ENCODE peak calls at places on chromosomes 2 and 18, in five cellular contexts. A is right atrium auricular region, J is breast epithelium, N is epithelial cell of prostate, P is cardiac muscle cell. W is an unnamed sample.

GRCh38 chr2:85506768-85507181 is 32.2 kb upstream of the MAT2A start:
- DNase-seq in A (no peak), J (no peak), N (no peak), P (no peak), W (no peak)

GRCh38 chr2:210586381-210586780 is 30.0 kb downstream of the CPS1 start:
- DNase-seq in A (no peak), J (no peak), N (no peak), P (peak), W (no peak)

GRCh38 chr2:106708189-106708588 is 177.8 kb downstream of the ST6GAL2 start:
- DNase-seq in A (no peak), J (no peak), N (no peak), P (peak), W (no peak)

GRCh38 chr2:7725132-7725849 is 808.1 kb downstream of the RNF144A start:
- DNase-seq in A (no peak), J (no peak), N (no peak), P (peak), W (no peak)

GRCh38 chr2:158782616-158783015 is 12.5 kb upstream of the DAPL1 start:
- DNase-seq in A (no peak), J (no peak), N (no peak), P (no peak), W (no peak)

GRCh38 chr2:132668189-132668833 is 1.7 kb downstream of the LYPD1 start:
- DNase-seq in A (no peak), J (no peak), N (no peak), P (no peak), W (no peak)

GRCh38 chr2:113162869-113163268 is 10.9 kb upstream of the PSD4 start:
- DNase-seq in A (no peak), J (no peak), N (no peak), P (no peak), W (no peak)

GRCh38 chr2:37156071-37156856 is 516 bp downstream of the EIF2AK2 start:
- DNase-seq in A (peak), J (peak), N (no peak), P (peak), W (no peak)

GRCh38 chr2:72674982-72675915 is 150.6 kb downstream of the EXOC6B start:
- DNase-seq in A (no peak), J (no peak), N (no peak), P (no peak), W (no peak)

GRCh38 chr2:65325066-65325465 is 97.4 kb downstream of the ACTR2 start:
- DNase-seq in A (no peak), J (no peak), N (no peak), P (no peak), W (no peak)

GRCh38 chr18:23828426-23828825 is 139.2 kb downstream of the LAMA3 start:
- DNase-seq in A (no peak), J (no peak), N (peak), P (peak), W (no peak)

GRCh38 chr2:8490166-8490565 is 191.7 kb upstream of the ID2 start:
- DNase-seq in A (no peak), J (no peak), N (no peak), P (no peak), W (no peak)

GRCh38 chr2:204860249-204860648 is 315.0 kb downstream of the PARD3B start:
- DNase-seq in A (no peak), J (peak), N (no peak), P (no peak), W (no peak)

GRCh38 chr18:3451166-3451988 is 1.4 kb downstream of the TGIF1 start:
- DNase-seq in A (peak), J (peak), N (no peak), P (peak), W (peak)

GRCh38 chr18:36809590-36810381 is 19.0 kb downstream of the TPGS2 start:
- DNase-seq in A (no peak), J (peak), N (no peak), P (peak), W (no peak)

GRCh38 chr2:238714038-238714528 is 133.8 kb upstream of the TWIST2 start:
- DNase-seq in A (peak), J (no peak), N (no peak), P (peak), W (no peak)

GRCh38 chr18:46711444-46711863 is 45.4 kb downstream of the ST8SIA5 start:
- DNase-seq in A (no peak), J (no peak), N (no peak), P (no peak), W (no peak)

GRCh38 chr2:38264649-38265322 is 112.3 kb downstream of the ATL2 start:
- DNase-seq in A (no peak), J (no peak), N (no peak), P (peak), W (no peak)

GRCh38 chr2:12642855-12643254 is 73.9 kb upstream of the TRIB2 start:
- DNase-seq in A (no peak), J (no peak), N (no peak), P (no peak), W (no peak)

GRCh38 chr2:238663586-238663985 is 184.3 kb upstream of the TWIST2 start:
- DNase-seq in A (no peak), J (no peak), N (no peak), P (no peak), W (no peak)

GRCh38 chr2:86695053-86695691 is 24.9 kb upstream of the RMND5A start:
- DNase-seq in A (no peak), J (no peak), N (peak), P (no peak), W (no peak)

GRCh38 chr18:62963522-62963921 is 248.2 kb downstream of the PHLPP1 start:
- DNase-seq in A (no peak), J (no peak), N (no peak), P (no peak), W (no peak)

GRCh38 chr2:130300970-130301348 is 41.7 kb upstream of the IMP4 start:
- DNase-seq in A (no peak), J (no peak), N (no peak), P (no peak), W (no peak)

GRCh38 chr2:133607679-133608078 is 39.4 kb upstream of the NCKAP5 start:
- DNase-seq in A (no peak), J (no peak), N (peak), P (no peak), W (no peak)

GRCh38 chr2:236088368-236089057 is 79.7 kb downstream of the GBX2 start:
- DNase-seq in A (no peak), J (no peak), N (peak), P (no peak), W (no peak)

GRCh38 chr18:7872569-7872968 is 305.5 kb downstream of the PTPRM start:
- DNase-seq in A (no peak), J (no peak), N (peak), P (peak), W (no peak)

GRCh38 chr2:51673628-51674027 is 641.7 kb upstream of the NRXN1 start:
- DNase-seq in A (no peak), J (no peak), N (no peak), P (no peak), W (no peak)
- H3K27ac ChIP-seq in A (no peak), J (no peak), N (no peak), P (no peak), W (no peak)

DNA sequence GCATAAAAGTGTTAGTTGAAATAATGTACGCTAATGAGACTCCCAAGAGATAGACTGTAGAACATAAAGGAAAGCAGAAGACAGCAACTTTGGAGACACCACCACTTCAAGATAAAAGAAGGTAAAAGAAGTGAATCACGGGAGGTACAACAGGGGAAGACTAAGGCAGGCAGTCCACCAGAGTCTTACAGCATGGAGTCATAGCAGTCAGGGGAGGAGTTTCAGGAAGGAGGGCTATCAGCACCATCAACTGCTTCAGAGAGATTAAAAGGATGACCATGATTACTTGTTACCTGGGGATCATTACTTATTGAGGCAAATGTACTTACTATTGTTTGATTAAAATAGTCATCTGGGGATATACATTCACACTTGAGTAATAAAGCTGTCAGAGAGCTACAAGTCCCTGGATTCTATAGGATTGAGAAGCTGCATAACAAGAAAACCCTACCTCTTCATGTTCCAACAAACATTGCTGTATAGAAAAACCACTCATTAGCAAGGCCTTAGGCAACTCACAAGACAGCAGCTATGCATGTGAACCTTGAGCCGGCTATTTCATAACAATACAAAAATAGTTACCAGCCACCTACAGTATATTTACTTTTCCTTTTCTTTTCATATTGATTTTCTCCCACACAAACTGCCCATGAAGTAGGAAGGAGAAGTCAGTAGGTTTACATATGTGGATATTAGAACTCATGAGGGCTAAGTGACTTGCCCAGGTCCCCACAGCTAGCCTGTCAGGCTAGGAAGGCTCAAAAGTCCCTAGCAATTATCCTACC is 101.7 kb downstream of the PDE11A start:
- DNase-seq in A (no peak), J (no peak), N (no peak), P (no peak), W (no peak)
- H3K27ac ChIP-seq in A (no peak), J (no peak), N (no peak), P (no peak), W (no peak)

GRCh38 chr2:100941646-100942240 is 60.3 kb upstream of the RPL31 start:
- DNase-seq in A (no peak), J (no peak), N (no peak), P (peak), W (no peak)

GRCh38 chr2:100940240-100940639 is 61.8 kb upstream of the RPL31 start:
- DNase-seq in A (peak), J (no peak), N (no peak), P (peak), W (no peak)

GRCh38 chr2:100938031-100939026 is 63.8 kb upstream of the RPL31 start:
- DNase-seq in A (peak), J (no peak), N (no peak), P (no peak), W (no peak)

GRCh38 chr2:100939445-100939844 is 62.6 kb upstream of the RPL31 start:
- DNase-seq in A (peak), J (no peak), N (no peak), P (no peak), W (no peak)

DNA sequence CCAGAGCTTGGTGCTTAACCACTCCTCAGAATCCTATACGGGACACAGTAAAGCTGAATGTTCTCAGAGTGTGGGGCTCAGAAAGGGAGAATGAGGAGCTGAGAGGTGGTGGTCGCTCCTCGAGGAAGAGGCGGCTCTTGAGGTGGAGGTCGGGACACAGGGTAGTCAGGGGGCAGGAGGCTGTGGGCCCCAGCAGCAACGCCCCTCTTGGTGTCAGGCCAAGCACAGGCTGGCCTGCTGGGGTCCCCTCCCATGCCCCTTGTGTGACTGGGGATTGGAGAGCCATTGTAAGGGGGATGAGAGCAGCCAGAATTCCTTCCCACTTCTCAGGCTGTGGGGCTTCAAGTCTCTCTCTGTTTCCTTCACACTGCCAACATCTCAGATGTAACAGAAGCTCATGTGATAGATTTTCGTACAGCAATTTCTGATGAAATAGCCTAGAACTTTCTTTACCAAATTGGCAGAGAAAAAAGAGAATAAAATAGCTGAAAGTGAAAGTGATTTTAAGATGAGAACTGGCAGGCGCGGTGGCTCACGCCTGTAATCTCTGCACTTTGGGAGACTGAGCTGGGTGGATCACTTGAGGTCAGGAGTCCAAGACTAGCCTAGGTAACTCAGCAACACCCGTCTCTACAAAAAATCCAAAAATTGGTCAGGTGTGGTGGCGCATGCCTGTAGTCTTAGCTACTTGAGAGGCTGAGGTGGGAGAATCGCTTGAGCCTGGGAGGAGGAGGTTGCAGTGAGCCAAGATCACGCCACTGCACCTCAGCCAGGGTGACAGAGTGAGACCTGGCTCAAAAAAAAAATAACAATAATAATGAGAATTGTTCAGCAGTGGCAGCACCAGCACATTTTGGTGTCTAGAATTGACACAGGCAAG is 61.1 kb upstream of the RPL31 start:
- DNase-seq in A (peak), J (no peak), N (no peak), P (peak), W (no peak)
- H3K27ac ChIP-seq in A (no peak), J (no peak), N (no peak), P (no peak), W (no peak)

GRCh38 chr2:167776359-167776758 is 471.0 kb downstream of the STK39 start:
- DNase-seq in A (no peak), J (no peak), N (no peak), P (no peak), W (no peak)
- H3K27ac ChIP-seq in A (no peak), J (no peak), N (no peak), P (no peak), W (no peak)

GRCh38 chr18:38420611-38421010 is 855.0 kb upstream of the CELF4 start:
- DNase-seq in A (no peak), J (no peak), N (no peak), P (no peak), W (no peak)
- H3K27ac ChIP-seq in A (no peak), J (no peak), N (no peak), P (no peak), W (no peak)

DNA sequence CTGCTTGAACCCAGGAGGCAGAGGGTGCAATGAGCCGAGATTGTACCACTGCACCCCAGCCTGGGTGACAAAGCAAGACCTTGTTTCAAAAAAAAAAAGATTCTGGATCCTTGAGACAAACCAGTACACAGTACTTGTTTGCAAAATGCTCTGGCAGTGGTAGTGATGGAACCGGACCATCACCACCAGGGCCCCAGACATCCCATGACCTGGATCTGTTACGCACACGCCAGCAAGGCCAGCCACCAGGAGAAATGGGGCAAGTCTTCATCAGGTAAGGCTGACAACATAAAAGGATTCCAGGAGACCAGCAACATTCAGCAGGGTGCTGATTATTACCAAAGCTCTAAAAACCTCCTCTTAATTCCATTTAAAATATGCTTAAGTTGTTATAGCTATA is 35.5 kb downstream of the TBC1D8 start:
- DNase-seq in A (no peak), J (no peak), N (no peak), P (no peak), W (no peak)
- H3K27ac ChIP-seq in A (peak), J (peak), N (no peak), P (no peak), W (no peak)

GRCh38 chr18:79259218-79259617 is 136.5 kb upstream of the NFATC1 start:
- DNase-seq in A (no peak), J (no peak), N (no peak), P (no peak), W (no peak)
- H3K27ac ChIP-seq in A (no peak), J (no peak), N (no peak), P (no peak), W (no peak)

DNA sequence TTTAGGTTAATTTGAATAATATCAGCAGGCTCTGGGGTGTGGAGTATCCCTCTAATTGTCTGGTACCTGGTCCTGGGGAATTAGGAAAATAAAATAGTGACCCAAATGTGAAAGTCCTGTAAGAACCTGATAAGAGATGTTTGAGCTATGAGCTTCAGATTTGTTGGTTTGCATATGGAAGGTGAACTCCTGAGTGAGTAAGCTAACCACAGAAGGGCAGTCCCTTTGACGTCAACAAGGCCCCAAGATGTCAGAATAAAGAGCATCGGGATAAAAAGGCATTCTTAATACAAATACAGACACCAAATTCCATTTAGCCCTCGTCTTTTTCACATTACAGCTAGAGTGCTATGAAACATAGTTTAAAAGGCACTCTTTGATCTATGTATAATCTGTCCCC is 1366.3 kb upstream of the TMEFF2 start:
- DNase-seq in A (no peak), J (no peak), N (no peak), P (no peak), W (no peak)
- H3K27ac ChIP-seq in A (no peak), J (no peak), N (no peak), P (no peak), W (no peak)

GRCh38 chr18:76806301-76806700 is 16.1 kb upstream of the ZNF236 start:
- DNase-seq in A (no peak), J (no peak), N (peak), P (no peak), W (no peak)
- H3K27ac ChIP-seq in A (no peak), J (no peak), N (peak), P (no peak), W (no peak)

GRCh38 chr2:57957238-57957637 is 89.4 kb upstream of the VRK2 start:
- DNase-seq in A (no peak), J (no peak), N (no peak), P (no peak), W (no peak)

GRCh38 chr2:57959380-57959779 is 87.2 kb upstream of the VRK2 start:
- DNase-seq in A (no peak), J (no peak), N (no peak), P (no peak), W (no peak)

DNA sequence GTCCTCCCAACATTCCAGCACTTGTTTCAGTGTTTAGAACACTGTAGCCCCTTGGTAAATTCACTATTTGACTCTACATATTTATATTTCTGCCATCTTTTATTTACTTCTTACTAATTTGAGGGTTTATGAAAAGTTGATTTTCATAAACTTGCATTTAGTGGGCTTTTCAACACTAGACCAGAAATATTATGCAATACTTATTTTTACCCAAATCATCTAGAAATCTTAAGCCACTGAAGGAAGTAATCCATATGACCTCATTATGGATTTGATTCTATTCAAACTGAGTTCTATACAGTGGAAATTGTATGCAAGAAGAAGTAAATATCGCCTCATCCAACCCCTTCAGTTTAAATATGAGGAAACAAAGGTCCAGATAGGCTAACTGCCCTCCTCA is 92.6 kb upstream of the VRK2 start:
- DNase-seq in A (no peak), J (no peak), N (no peak), P (no peak), W (no peak)
- H3K27ac ChIP-seq in A (no peak), J (no peak), N (no peak), P (no peak), W (no peak)

W was measured in substantia nigra.